ENCODE peak calls at places on chromosomes 12 and 14, in six cellular contexts. O is AG10803, K is upper lobe of right lung, M is NCI-H1694, U is H9, H is SHP77 treated with DMSO at 0.1 percent for 48 hours. N is an unnamed sample.

GRCh38 chr14:50301914-50302313 is 10.1 kb downstream of the L2HGDH start:
- DNase-seq in O (no peak), M (no peak), U (no peak), H (no peak), K (no peak), N (no peak)

GRCh38 chr14:92914087-92914656 is 8.8 kb upstream of the CHGA start:
- DNase-seq in O (peak), H (no peak), U (peak), M (no peak), K (no peak), N (no peak)

GRCh38 chr12:116659771-116660481 is 77.9 kb downstream of the SPRING1 start:
- DNase-seq in O (no peak), H (no peak), M (no peak), K (no peak), U (no peak), N (no peak)

GRCh38 chr14:20610002-20610765 is 19.0 kb upstream of the RNASE12 start:
- DNase-seq in M (peak), O (peak), U (peak), K (peak), H (peak), N (peak)

GRCh38 chr12:60035835-60036234 is 440.0 kb downstream of the SLC16A7 start:
- DNase-seq in O (peak), H (no peak), U (no peak), M (no peak), K (no peak), N (no peak)

GRCh38 chr12:41437578-41437977 is 249.5 kb downstream of the PDZRN4 start:
- DNase-seq in H (no peak), O (no peak), M (no peak), U (no peak), K (no peak), N (no peak)

GRCh38 chr12:117234441-117234840 is 44.2 kb upstream of the FBXO21 start:
- DNase-seq in M (no peak), U (no peak), H (no peak), K (no peak), O (no peak), N (no peak)

GRCh38 chr12:13606290-13606689 is 375.1 kb downstream of the GRIN2B start:
- DNase-seq in O (no peak), M (no peak), U (peak), H (no peak), K (no peak), N (no peak)

GRCh38 chr12:86257173-86257572 is 982 bp upstream of the MGAT4C start:
- DNase-seq in K (no peak), O (no peak), H (no peak), M (no peak), U (no peak), N (no peak)

GRCh38 chr14:51563560-51563959 is 88.2 kb upstream of the FRMD6 start:
- DNase-seq in U (no peak), H (no peak), K (no peak), M (no peak), O (no peak), N (no peak)

GRCh38 chr14:20631821-20632389 is 9.6 kb downstream of the OR6S1 start:
- DNase-seq in O (peak), H (peak), K (peak), U (peak), M (no peak), N (peak)

GRCh38 chr14:72177246-72177645 is 245.0 kb downstream of the RGS6 start:
- DNase-seq in U (no peak), K (no peak), M (no peak), H (no peak), O (no peak), N (no peak)

GRCh38 chr14:103897075-103897947 is 30.9 kb upstream of the TDRD9 start:
- DNase-seq in U (no peak), K (peak), M (no peak), H (no peak), O (no peak), N (no peak)

GRCh38 chr12:79886917-79887519 is 47.9 kb downstream of the PPP1R12A start:
- DNase-seq in M (peak), U (no peak), H (peak), K (no peak), O (peak), N (no peak)

GRCh38 chr14:55170526-55170925 is 20.9 kb downstream of the DLGAP5 start:
- DNase-seq in K (no peak), U (no peak), H (no peak), M (no peak), O (peak), N (no peak)

GRCh38 chr14:49946320-49947141 is 53.6 kb downstream of the ARF6 start:
- DNase-seq in K (no peak), M (peak), H (no peak), O (peak), U (no peak), N (no peak)

GRCh38 chr12:112131686-112132085 is 6.3 kb downstream of the TRAFD1 start:
- DNase-seq in K (no peak), O (peak), M (no peak), U (no peak), H (no peak), N (no peak)

GRCh38 chr12:131046813-131047788 is 93.4 kb downstream of the ADGRD1 start:
- DNase-seq in K (peak), U (no peak), H (no peak), O (no peak), M (no peak), N (peak)

GRCh38 chr14:103855734-103856095 is 8.3 kb upstream of the PPP1R13B start:
- DNase-seq in M (no peak), H (no peak), U (no peak), K (no peak), O (no peak), N (no peak)

GRCh38 chr14:64952598-64953309 is 10.2 kb upstream of the GPX2 start:
- DNase-seq in O (no peak), M (no peak), U (no peak), K (no peak), H (no peak), N (no peak)

GRCh38 chr14:104882991-104883660 is 18.1 kb downstream of the CEP170B start:
- DNase-seq in U (no peak), H (no peak), K (no peak), M (no peak), O (no peak), N (peak)

GRCh38 chr12:6603095-6603567 is 4.0 kb downstream of the CHD4 start:
- DNase-seq in K (no peak), U (peak), M (peak), H (no peak), O (no peak), N (no peak)

GRCh38 chr12:54565658-54566552 is 16.5 kb downstream of the PDE1B start:
- DNase-seq in O (no peak), H (no peak), U (peak), M (no peak), K (no peak), N (no peak)

GRCh38 chr14:95660550-95661515 is 25.4 kb upstream of the TCL1B start:
- DNase-seq in U (no peak), O (no peak), H (no peak), M (no peak), K (no peak), N (no peak)

GRCh38 chr14:88542857-88543795 is 11.7 kb downstream of the PTPN21 start:
- DNase-seq in M (no peak), H (no peak), O (no peak), K (no peak), U (no peak), N (no peak)

GRCh38 chr12:41433460-41433859 is 245.3 kb downstream of the PDZRN4 start:
- DNase-seq in U (no peak), O (no peak), K (no peak), H (no peak), M (no peak), N (no peak)

GRCh38 chr12:70982286-70982685 is 61.7 kb upstream of the PTPRR start:
- DNase-seq in H (no peak), U (no peak), K (no peak), O (peak), M (no peak), N (no peak)

GRCh38 chr12:124567035-124567672 is at the start of gene NCOR2:
- DNase-seq in K (peak), H (no peak), U (no peak), M (no peak), O (no peak), N (peak)

GRCh38 chr12:111443586-111443985 is 37.9 kb downstream of the SH2B3 start:
- DNase-seq in M (no peak), U (no peak), O (peak), K (no peak), H (no peak), N (no peak)

GRCh38 chr12:65657635-65658034 is 166.6 kb upstream of the HMGA2 start:
- DNase-seq in O (no peak), M (no peak), H (no peak), U (no peak), K (no peak), N (no peak)

GRCh38 chr12:116366456-116366776 is 88.9 kb upstream of the MED13L start:
- DNase-seq in K (peak), M (peak), H (no peak), U (no peak), O (no peak), N (no peak)

GRCh38 chr14:35534130-35534883 is at the start of gene INSM2:
- DNase-seq in H (no peak), K (peak), O (no peak), U (no peak), M (no peak), N (peak)

GRCh38 chr12:4108803-4109345 is 164.7 kb upstream of the CCND2 start:
- DNase-seq in U (no peak), O (no peak), H (no peak), K (no peak), M (no peak), N (no peak)

GRCh38 chr12:45425426-45425825 is 209.5 kb downstream of the ANO6 start:
- DNase-seq in O (peak), H (no peak), M (no peak), U (no peak), K (no peak), N (no peak)

GRCh38 chr12:47346251-47347019 is 266.7 kb upstream of the AMIGO2 start:
- DNase-seq in O (peak), M (no peak), H (no peak), K (no peak), U (no peak), N (no peak)

GRCh38 chr14:58098507-58098906 is 53.5 kb downstream of the ARMH4 start:
- DNase-seq in U (peak), K (no peak), O (no peak), M (no peak), H (peak), N (no peak)

GRCh38 chr14:49019467-49020100 is 566.6 kb downstream of the RPS29 start:
- DNase-seq in O (no peak), H (no peak), U (no peak), M (no peak), K (no peak), N (no peak)

GRCh38 chr12:102629262-102629888 is 149.0 kb upstream of the IGF1 start:
- DNase-seq in U (no peak), K (no peak), O (peak), M (no peak), H (no peak), N (no peak)